ENCODE peak calls at places on chromosomes 5 and 9, in five cellular contexts. G, E, P, W and T are unnamed samples.

GRCh38 chr5:16234598-16234997 is 55.0 kb upstream of the MARCHF11 start:
- DNase-seq in G (no peak), E (no peak), P (no peak), W (no peak), T (no peak)

GRCh38 chr9:99235874-99236627 is 14.0 kb downstream of the SEC61B start:
- DNase-seq in G (no peak), E (peak; percentile 94), P (no peak), W (no peak), T (no peak)

GRCh38 chr9:15743512-15743911 is 190.7 kb downstream of the CCDC171 start:
- DNase-seq in G (no peak), E (no peak), P (no peak), W (no peak), T (no peak)

GRCh38 chr9:136107155-136107952 is 11.3 kb downstream of the TMEM250 start:
- DNase-seq in G (peak; percentile 90), E (peak; percentile 38), P (no peak), W (no peak), T (no peak)

GRCh38 chr5:93158841-93159240 is 422.2 kb downstream of the NR2F1-AS1 start:
- DNase-seq in G (no peak), E (no peak), P (no peak), W (no peak), T (no peak)

GRCh38 chr5:39503148-39503547 is 78.4 kb upstream of the DAB2 start:
- DNase-seq in G (no peak), E (no peak), P (no peak), W (no peak), T (no peak)

GRCh38 chr9:138061631-138062030 is 184.0 kb downstream of the CACNA1B start:
- DNase-seq in G (peak; percentile 1), E (no peak), P (no peak), W (no peak), T (no peak)

GRCh38 chr9:1722404-1722803 is 292.7 kb upstream of the SMARCA2 start:
- DNase-seq in G (no peak), E (no peak), P (no peak), W (no peak), T (no peak)

GRCh38 chr9:137554349-137554748 is 2.7 kb downstream of the MRPL41 start:
- DNase-seq in G (no peak), E (no peak), P (no peak), W (no peak), T (no peak)

GRCh38 chr9:17004500-17004899 is 130.3 kb upstream of the CNTLN start:
- DNase-seq in G (no peak), E (no peak), P (no peak), W (no peak), T (no peak)

GRCh38 chr9:27382989-27383388 is 86.0 kb upstream of the EQTN start:
- DNase-seq in G (no peak), E (no peak), P (no peak), W (no peak), T (no peak)

GRCh38 chr5:68242743-68243142 is 27.2 kb downstream of the PIK3R1 start:
- DNase-seq in G (no peak), E (no peak), P (no peak), W (no peak), T (no peak)

GRCh38 chr9:715310-715709 is 126.2 kb upstream of the DMRT1 start:
- DNase-seq in G (no peak), E (no peak), P (no peak), W (no peak), T (no peak)

GRCh38 chr9:130779153-130779855 is 55.8 kb upstream of the ABL1 start:
- DNase-seq in G (no peak), E (no peak), P (no peak), W (no peak), T (no peak)

GRCh38 chr5:53381-54174 is 38.4 kb upstream of the PLEKHG4B start:
- DNase-seq in G (no peak), E (no peak), P (peak; percentile 45), W (peak; percentile 66), T (no peak)

GRCh38 chr5:171596391-171596878 is 177.0 kb downstream of the FGF18 start:
- DNase-seq in G (no peak), E (no peak), P (peak; percentile 93), W (no peak), T (no peak)

GRCh38 chr9:99023831-99024230 is 80.1 kb downstream of the COL15A1 start:
- DNase-seq in G (no peak), E (peak; percentile 8), P (peak; percentile 78), W (peak; percentile 54), T (no peak)

GRCh38 chr5:72110401-72111013 is 3.2 kb downstream of the MAP1B start:
- DNase-seq in G (no peak), E (no peak), P (peak; percentile 50), W (peak; percentile 68), T (no peak)

GRCh38 chr5:56838409-56839039 is 23.2 kb downstream of the MAP3K1 start:
- DNase-seq in G (no peak), E (peak; percentile 70), P (no peak), W (no peak), T (no peak)

GRCh38 chr5:318931-319601 is 2.4 kb upstream of the AHRR start:
- DNase-seq in G (no peak), E (no peak), P (no peak), W (no peak), T (no peak)

GRCh38 chr5:109844695-109845094 is 155.0 kb downstream of the MAN2A1 start:
- DNase-seq in G (no peak), E (no peak), P (no peak), W (no peak), T (no peak)

GRCh38 chr5:52961238-52961637 is 27.9 kb upstream of the ITGA2 start:
- DNase-seq in G (no peak), E (no peak), P (no peak), W (no peak), T (no peak)

GRCh38 chr9:5629312-5630037 is 568 bp downstream of the RIC1 start:
- DNase-seq in G (peak; percentile 41), E (peak; percentile 75), P (peak; percentile 75), W (peak; percentile 71), T (peak; percentile 12)

GRCh38 chr9:125821078-125821477 is 73.9 kb downstream of the PBX3 start:
- DNase-seq in G (no peak), E (no peak), P (no peak), W (no peak), T (no peak)

GRCh38 chr9:106333487-106333886 is 529.5 kb upstream of the ZNF462 start:
- DNase-seq in G (no peak), E (no peak), P (no peak), W (no peak), T (no peak)

GRCh38 chr9:36928670-36929349 is 105.3 kb downstream of the PAX5 start:
- DNase-seq in G (no peak), E (no peak), P (no peak), W (no peak), T (no peak)